ENCODE peak calls at places on chromosome 16, in nine cellular contexts. S is endothelial cell of umbilical vein, E is PC-9, Y is OCI-LY7, Z is neural progenitor cell, X is mammary epithelial cell, G is astrocyte, V is fibroblast of lung, N is HCT116. J is an unnamed sample.

GRCh38 chr16:3254309-3254708 is 2.1 kb downstream of the MEFV start:
- DNase-seq in G (no peak), Y (no peak), E (no peak), Z (no peak), X (no peak), V (no peak), S (no peak), N (no peak), J (no peak)

GRCh38 chr16:69929480-69929879 is 21.7 kb upstream of the CLEC18A start:
- DNase-seq in X (no peak), G (no peak), E (no peak), N (no peak), V (no peak), S (no peak), Y (no peak), Z (no peak), J (no peak)

GRCh38 chr16:47480410-47480809 is 19.3 kb downstream of the PHKB start:
- DNase-seq in N (no peak), X (no peak), Z (no peak), V (no peak), S (no peak), Y (no peak), G (no peak), E (no peak), J (no peak)

GRCh38 chr16:65106792-65107191 is 15.1 kb downstream of the CDH11 start:
- DNase-seq in X (no peak), Y (no peak), E (no peak), V (peak), S (no peak), Z (no peak), N (no peak), G (peak), J (no peak)

GRCh38 chr16:73735954-73736353 is 560.7 kb upstream of the PSMD7 start:
- DNase-seq in E (no peak), N (no peak), Y (no peak), X (no peak), V (no peak), Z (no peak), G (no peak), S (no peak), J (no peak)

GRCh38 chr16:67605641-67606040 is 39.3 kb upstream of the CARMIL2 start:
- DNase-seq in S (no peak), E (no peak), G (no peak), X (no peak), Y (no peak), N (no peak), Z (no peak), V (no peak), J (no peak)

GRCh38 chr16:49179714-49180330 is 101.8 kb downstream of the CBLN1 start:
- DNase-seq in E (no peak), X (no peak), Z (no peak), G (no peak), S (no peak), Y (no peak), N (no peak), V (no peak), J (no peak)

GRCh38 chr16:28491080-28491969 is 549 bp downstream of the CLN3 start:
- DNase-seq in Y (peak), V (no peak), X (peak), E (peak), N (no peak), Z (peak), G (peak), S (peak), J (peak)

GRCh38 chr16:3017806-3018506 is at the start of gene CLDN6:
- DNase-seq in N (no peak), Y (peak), E (no peak), S (peak), V (no peak), G (no peak), X (no peak), Z (peak), J (peak)

GRCh38 chr16:4689864-4690704 is 3.3 kb upstream of the NUDT16L1 start:
- DNase-seq in V (no peak), G (no peak), X (no peak), S (no peak), Z (no peak), E (no peak), N (no peak), Y (no peak), J (no peak)

GRCh38 chr16:57261806-57262205 is 16.7 kb downstream of the ARL2BP start:
- DNase-seq in Z (no peak), E (no peak), Y (no peak), V (no peak), N (no peak), G (no peak), S (no peak), X (no peak), J (no peak)

GRCh38 chr16:57262841-57263584 is 18.0 kb downstream of the ARL2BP start:
- DNase-seq in S (no peak), V (no peak), N (no peak), Z (no peak), Y (no peak), X (peak), G (no peak), E (no peak), J (no peak)

GRCh38 chr16:57258910-57259475 is 13.9 kb downstream of the ARL2BP start:
- DNase-seq in S (no peak), X (no peak), Y (no peak), E (no peak), Z (no peak), V (no peak), N (no peak), G (no peak), J (no peak)

GRCh38 chr16:57258226-57258909 is 13.3 kb downstream of the ARL2BP start:
- DNase-seq in G (no peak), V (no peak), Y (no peak), S (no peak), X (no peak), E (no peak), Z (no peak), N (no peak), J (no peak)

DNA sequence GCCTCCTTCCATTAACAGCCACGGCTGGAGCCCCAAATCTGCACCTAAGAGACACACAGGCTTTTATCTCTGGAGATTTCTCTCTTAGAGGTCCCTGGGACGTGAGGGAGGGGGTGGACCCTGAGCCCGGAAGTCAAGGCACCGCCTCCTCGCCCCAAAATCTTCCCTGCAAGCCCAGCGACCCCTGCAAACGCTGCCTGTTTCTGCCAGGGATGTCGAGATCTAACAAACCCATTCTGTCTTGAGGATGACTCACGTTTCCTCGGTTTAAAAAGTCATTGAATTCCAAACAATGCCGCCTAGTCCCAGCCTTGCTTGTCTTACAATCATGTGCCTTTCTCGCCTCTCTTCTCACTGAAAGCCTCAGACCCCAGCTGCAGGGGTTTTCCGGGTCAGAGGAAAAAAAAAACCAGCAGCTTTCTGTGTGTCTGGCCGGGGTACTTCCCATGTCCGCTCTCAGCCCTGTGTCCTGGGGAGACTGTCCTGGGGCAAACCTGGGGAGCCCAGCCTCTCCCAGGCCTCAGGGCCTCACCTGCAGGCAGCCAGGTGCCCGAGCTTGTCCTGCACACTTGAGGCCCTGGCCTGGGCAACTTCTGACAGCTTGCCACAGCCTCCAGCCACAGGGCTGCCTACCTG is 15.4 kb downstream of the ARL2BP start:
- DNase-seq in Z (peak), X (peak), V (peak), N (no peak), G (peak), S (peak), E (peak), Y (peak), J (no peak)
- H2AFZ ChIP-seq in Z (peak), X (peak), V (peak), N (no peak), G (peak), S (peak), E (peak), Y (peak), J (peak)

GRCh38 chr16:56626685-56627084 is 1.1 kb downstream of the MT1E start:
- DNase-seq in V (no peak), E (no peak), S (no peak), N (no peak), X (no peak), G (no peak), Z (no peak), Y (no peak), J (no peak)

GRCh38 chr16:56625943-56626654 is 518 bp downstream of the MT1E start:
- DNase-seq in Z (no peak), N (no peak), V (peak), E (no peak), X (no peak), Y (no peak), S (no peak), G (peak), J (no peak)

GRCh38 chr16:56623637-56624036 is 1.9 kb upstream of the MT1E start:
- DNase-seq in E (no peak), Z (no peak), X (no peak), G (no peak), S (no peak), N (no peak), V (no peak), Y (no peak), J (no peak)

GRCh38 chr16:56628486-56629035 is 3.0 kb downstream of the MT1E start:
- DNase-seq in Y (no peak), G (no peak), E (no peak), Z (no peak), X (no peak), N (no peak), S (no peak), V (no peak), J (no peak)

GRCh38 chr16:56625140-56625942 is at the start of gene MT1E:
- DNase-seq in N (peak), Y (no peak), X (peak), E (no peak), S (peak), V (peak), Z (peak), G (peak), J (no peak)
- H2AFZ ChIP-seq in N (no peak), Y (no peak), X (peak), E (no peak), S (peak), V (peak), Z (peak), G (peak), J (no peak)

GRCh38 chr16:24580665-24581064 is 41.3 kb downstream of the RBBP6 start:
- DNase-seq in N (no peak), S (peak), V (peak), E (no peak), X (peak), Y (no peak), G (peak), Z (no peak), J (no peak)
- H2AFZ ChIP-seq in N (peak), S (no peak), V (peak), E (no peak), X (no peak), Y (no peak), G (no peak), Z (no peak), J (no peak)

DNA sequence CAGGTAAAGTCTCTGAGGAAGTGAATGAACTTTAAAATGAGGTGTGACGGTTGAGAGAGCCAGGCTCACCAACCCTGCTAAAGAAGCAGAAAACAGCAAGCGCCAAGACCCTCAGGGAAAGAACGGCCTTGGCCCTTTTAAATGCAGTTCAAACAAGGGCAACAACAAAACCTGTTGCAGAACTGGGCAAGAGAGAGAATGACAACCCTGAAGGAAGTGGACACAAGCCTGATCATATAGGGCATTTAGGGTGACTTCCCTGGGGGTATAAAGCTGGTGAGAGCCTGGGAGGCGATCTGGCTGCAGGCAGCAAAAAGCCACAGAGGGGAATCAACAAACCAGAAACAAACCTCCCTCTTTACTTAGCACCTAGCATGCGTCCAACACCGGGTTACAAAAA is 1.0 kb downstream of the CPPED1 start:
- DNase-seq in Z (no peak), G (no peak), X (no peak), E (peak), V (no peak), N (no peak), S (no peak), Y (peak), J (no peak)
- H2AFZ ChIP-seq in Z (no peak), G (no peak), X (peak), E (no peak), V (peak), N (no peak), S (no peak), Y (peak), J (peak)

GRCh38 chr16:77965346-77965745 is 57.0 kb upstream of the CLEC3A start:
- DNase-seq in Y (no peak), V (no peak), S (no peak), Z (no peak), N (no peak), E (no peak), X (no peak), G (no peak), J (no peak)

GRCh38 chr16:77971306-77972131 is 50.8 kb upstream of the CLEC3A start:
- DNase-seq in E (no peak), X (peak), Y (peak), V (peak), N (peak), Z (peak), S (peak), G (peak), J (peak)

GRCh38 chr16:77963185-77964044 is 58.9 kb upstream of the CLEC3A start:
- DNase-seq in X (no peak), S (no peak), V (peak), G (peak), Y (no peak), E (no peak), N (no peak), Z (peak), J (no peak)

GRCh38 chr16:77962689-77963088 is 59.7 kb upstream of the CLEC3A start:
- DNase-seq in G (no peak), V (no peak), E (no peak), Z (no peak), S (no peak), X (no peak), N (no peak), Y (no peak), J (no peak)

DNA sequence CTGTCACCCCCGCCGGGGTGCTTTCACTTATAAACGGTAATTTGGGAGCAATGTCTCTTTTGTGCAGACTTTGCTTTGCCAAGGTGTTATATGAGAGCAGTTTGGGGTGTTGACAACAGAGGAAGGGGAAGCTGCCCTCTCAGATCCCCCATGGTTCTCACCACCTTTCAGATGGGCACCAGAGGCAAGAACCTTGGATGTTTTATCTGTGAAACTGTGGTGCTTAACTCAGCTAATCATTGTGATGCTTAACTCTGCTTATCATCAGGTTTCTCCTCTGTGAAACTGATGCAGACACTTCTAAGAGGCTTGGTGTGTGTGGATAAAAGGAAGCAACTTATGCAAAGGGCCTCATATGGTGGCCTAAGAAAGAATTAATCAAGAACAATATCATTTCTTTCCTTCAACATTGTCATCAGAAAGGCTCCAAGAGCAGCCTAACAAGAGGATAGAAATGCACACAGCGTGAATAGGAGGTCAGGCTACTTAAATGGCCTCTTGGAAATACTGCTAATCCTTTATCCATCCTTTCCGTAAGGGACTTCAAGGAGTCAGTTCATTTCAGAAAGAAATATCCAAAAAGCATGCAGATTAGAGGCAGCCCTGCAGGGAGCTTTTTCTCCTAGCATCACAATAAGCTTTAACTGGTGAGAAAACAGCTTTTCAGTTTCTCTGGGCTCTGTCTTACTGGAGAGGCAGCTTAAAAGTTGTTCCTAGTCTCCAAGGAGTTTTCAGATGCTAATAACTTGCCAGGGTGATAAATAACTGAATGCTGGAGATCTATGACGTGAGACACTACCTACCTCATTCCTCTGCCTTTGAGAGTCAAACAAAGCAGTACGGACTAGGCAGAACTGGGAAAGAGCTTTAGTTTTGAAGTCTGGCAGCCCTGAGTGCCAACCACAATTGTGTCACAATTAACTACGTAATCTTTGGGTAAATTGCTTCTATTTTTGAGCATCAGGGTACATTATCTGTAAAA is 55.0 kb upstream of the CLEC3A start:
- DNase-seq in G (no peak), Y (no peak), N (no peak), E (no peak), Z (peak), S (no peak), V (no peak), X (no peak), J (no peak)
- H2AFZ ChIP-seq in G (no peak), Y (no peak), N (no peak), E (no peak), Z (no peak), S (no peak), V (no peak), X (no peak), J (no peak)

DNA sequence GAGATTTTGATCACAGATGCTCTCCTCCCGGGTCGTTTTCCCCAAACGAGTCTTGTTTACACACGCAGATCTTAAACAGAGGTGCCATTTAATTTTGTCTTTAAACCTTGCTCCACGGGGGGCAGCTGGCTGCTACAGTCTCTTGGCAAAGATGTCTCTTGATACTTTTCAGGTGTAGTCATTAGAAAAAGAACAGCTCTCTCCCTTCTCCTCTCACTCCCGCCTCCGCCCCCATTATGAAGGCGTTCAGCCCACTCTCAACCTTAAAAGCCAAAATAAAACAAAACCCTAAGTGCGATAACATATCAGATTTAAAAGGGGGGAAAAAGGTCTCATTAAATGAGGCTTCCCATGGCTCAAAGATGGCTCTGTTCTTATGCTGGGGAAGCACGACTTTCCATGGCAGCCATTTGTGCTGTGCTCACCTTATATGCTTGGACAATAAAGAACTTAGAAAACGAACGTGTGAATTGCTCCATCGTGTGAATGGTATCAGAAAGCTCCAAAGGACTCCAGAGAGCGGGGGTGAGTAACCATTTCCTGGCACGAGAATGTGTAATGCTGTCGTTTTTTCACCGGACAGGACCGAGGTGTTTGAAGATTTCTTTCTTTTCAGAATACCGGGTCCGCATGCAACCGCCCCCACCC is 26.5 kb downstream of the GPRC5B start:
- DNase-seq in V (peak), S (peak), Z (no peak), Y (no peak), E (no peak), X (no peak), G (peak), N (no peak), J (no peak)
- H2AFZ ChIP-seq in V (no peak), S (peak), Z (no peak), Y (no peak), E (no peak), X (no peak), G (peak), N (no peak), J (no peak)

GRCh38 chr16:1942810-1943726 is at the start of gene MSRB1:
- DNase-seq in G (peak), Z (peak), N (peak), Y (peak), V (peak), X (peak), E (peak), S (peak), J (peak)

GRCh38 chr16:1940273-1941161 is 2.5 kb downstream of the MSRB1 start:
- DNase-seq in E (no peak), X (no peak), N (no peak), S (no peak), V (no peak), Z (no peak), Y (no peak), G (no peak), J (no peak)

GRCh38 chr16:1944612-1945199 is 1.7 kb upstream of the MSRB1 start:
- DNase-seq in S (no peak), Y (no peak), Z (no peak), X (no peak), E (no peak), N (no peak), G (no peak), V (no peak), J (no peak)

GRCh38 chr16:1941162-1941923 is 1.7 kb downstream of the MSRB1 start:
- DNase-seq in G (peak), S (no peak), E (no peak), Y (peak), Z (peak), V (peak), N (no peak), X (no peak), J (no peak)

DNA sequence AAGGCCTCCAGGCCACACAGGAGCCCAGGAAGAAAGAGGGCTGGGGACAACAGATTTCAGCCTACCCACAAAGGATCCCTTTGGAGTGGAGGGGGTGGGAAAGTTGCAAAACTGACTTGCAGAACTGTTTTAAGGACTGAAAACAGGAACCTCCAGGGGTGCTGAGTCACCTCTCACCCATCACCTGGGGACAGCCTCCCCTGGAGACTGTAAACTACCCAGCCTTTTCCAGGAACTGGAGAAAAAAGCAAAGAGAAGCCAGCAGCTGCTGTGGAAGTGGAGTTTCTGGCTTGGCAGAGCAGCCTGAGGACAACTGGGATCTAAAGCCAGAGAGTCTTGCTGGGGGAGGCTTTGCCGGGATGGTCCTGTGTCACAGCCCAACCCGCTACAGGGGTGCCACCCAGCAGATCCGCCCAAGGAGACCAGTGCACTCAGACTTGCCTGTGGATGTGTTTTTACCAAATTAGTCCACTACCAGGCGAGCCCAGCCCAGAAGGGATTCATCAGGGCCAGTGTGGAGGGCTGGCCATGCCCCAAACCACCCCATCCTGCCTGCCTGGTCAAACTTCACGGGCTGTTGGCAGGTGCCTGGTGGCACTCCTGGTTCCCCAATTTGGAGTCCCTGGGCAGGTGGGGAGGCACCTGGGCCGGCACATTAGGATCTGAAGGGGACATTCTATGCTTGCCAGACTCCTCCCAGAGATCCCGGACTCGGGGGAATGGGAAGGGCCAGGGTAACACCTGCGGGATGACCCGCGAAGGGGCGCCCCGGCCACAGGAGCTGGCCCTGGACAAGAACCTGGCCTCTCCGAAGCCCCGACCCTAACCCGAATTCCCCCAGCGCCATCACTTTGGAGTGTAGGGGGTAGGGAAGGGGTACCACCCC is 832 bp downstream of the MSRB1 start:
- DNase-seq in N (no peak), S (no peak), V (peak), E (peak), G (no peak), X (peak), Y (peak), Z (no peak), J (peak)
- H2AFZ ChIP-seq in N (no peak), S (peak), V (peak), E (peak), G (peak), X (peak), Y (peak), Z (peak), J (peak)

GRCh38 chr16:85146922-85147651 is 34.8 kb upstream of the CIBAR2 start:
- DNase-seq in E (no peak), Y (no peak), S (no peak), G (no peak), X (no peak), V (no peak), N (no peak), Z (no peak), J (no peak)
- H2AFZ ChIP-seq in E (no peak), Y (no peak), S (peak), G (no peak), X (no peak), V (no peak), N (no peak), Z (no peak), J (no peak)

J was measured in Karpas-422.